ENCODE peak calls at places on chromosomes 7 and 10, in nine cellular contexts. B is HCT116, U is esophagus muscularis mucosa, R is sigmoid colon, O is GM23338, W is breast epithelium, V is vagina, Z is H1, L is SK-N-SH. C is an unnamed sample.

GRCh38 chr10:126975221-126975620 is 70.0 kb downstream of the DOCK1 start:
- DNase-seq in B (no peak), U (no peak), R (no peak), O (no peak), W (no peak), V (no peak), Z (no peak), L (no peak), C (no peak)

GRCh38 chr7:99624487-99624886 is 7.7 kb downstream of the ZSCAN25 start:
- DNase-seq in B (no peak), U (peak; percentile 84), R (no peak), O (no peak), W (no peak), V (peak; percentile 42), Z (no peak), L (no peak), C (no peak)

GRCh38 chr10:29859521-29860130 is 199.8 kb downstream of the JCAD start:
- DNase-seq in B (no peak), U (no peak), R (no peak), O (no peak), W (no peak), V (no peak), Z (no peak), L (no peak), C (no peak)

GRCh38 chr7:111765936-111766643 is 203.8 kb upstream of the IMMP2L start:
- DNase-seq in B (no peak), U (no peak), R (no peak), O (no peak), W (no peak), V (no peak), Z (no peak), L (no peak), C (no peak)

GRCh38 chr7:87447251-87447650 is 28.2 kb downstream of the ABCB4 start:
- DNase-seq in B (no peak), U (no peak), R (no peak), O (no peak), W (no peak), V (no peak), Z (no peak), L (no peak), C (no peak)

GRCh38 chr10:65518379-65518778 is 1407.5 kb upstream of the LRRTM3 start:
- DNase-seq in B (peak; percentile 8), U (no peak), R (no peak), O (no peak), W (no peak), V (no peak), Z (no peak), L (no peak), C (no peak)

GRCh38 chr7:134364619-134365037 is 47.9 kb upstream of the SLC35B4 start:
- DNase-seq in B (peak; percentile 29), U (no peak), R (no peak), O (no peak), W (no peak), V (no peak), Z (no peak), L (no peak), C (no peak)

GRCh38 chr7:144720139-144720538 is 115.7 kb downstream of the TPK1 start:
- DNase-seq in B (peak; percentile 13), U (no peak), R (no peak), O (peak; percentile 70), W (no peak), V (no peak), Z (no peak), L (no peak), C (no peak)

GRCh38 chr10:110487411-110488123 is 10.1 kb upstream of the DUSP5 start:
- DNase-seq in B (no peak), U (no peak), R (no peak), O (peak; percentile 81), W (no peak), V (no peak), Z (no peak), L (no peak), C (no peak)

GRCh38 chr7:33961948-33962347 is 56.6 kb downstream of the BMPER start:
- DNase-seq in B (no peak), U (peak; percentile 21), R (no peak), O (no peak), W (no peak), V (no peak), Z (no peak), L (no peak), C (no peak)

DNA sequence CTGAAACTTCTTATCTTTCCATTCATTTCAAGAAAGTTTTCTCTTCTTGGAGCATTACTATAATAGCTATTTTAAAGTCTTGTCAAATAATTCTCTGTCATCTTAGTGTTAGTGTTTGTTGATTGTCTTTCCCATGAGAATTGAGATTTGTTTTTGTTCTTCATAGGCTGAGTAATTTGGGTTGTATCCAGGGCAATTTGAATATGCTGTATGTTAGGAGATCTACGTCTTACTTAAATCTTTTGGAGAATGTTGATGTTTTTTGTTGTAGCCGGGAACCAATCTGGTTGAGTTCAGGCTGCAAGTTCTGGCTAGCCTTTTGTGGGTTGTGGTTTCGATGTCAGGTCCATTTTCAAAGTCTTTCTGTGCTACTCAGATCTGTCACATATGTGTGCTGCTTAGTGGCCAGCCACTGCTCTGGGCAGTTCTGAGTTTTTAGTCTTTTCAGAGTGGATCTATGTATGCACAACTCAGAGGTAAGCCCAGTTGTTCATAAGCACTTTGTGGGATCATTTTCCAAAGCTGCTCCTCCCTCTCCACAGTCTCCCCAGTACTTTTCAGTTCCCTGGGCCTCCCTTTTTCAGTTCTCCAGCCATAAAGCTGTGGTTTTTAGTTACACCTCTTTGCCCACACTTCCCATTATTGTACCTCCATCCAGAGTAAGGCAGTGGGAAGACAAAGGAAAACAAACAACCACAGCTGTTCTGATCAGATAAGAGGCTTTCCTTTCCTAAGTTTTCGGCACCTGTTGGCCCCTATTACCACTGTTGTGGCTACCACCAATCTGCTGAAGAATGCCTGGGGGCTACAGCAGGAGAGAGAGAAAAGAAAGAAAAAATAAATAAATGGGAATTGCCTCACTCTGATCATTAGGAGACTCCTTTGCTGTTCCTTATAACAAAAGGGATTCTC is 4.7 kb upstream of the CCNJ start:
- DNase-seq in B (no peak), U (no peak), R (no peak), O (no peak), W (no peak), V (no peak), Z (no peak), L (no peak), C (no peak)
- TF ChIP-seq POLR2AphosphoS5 in B (no peak), U (no peak), R (no peak), O (no peak), W (no peak), V (no peak), Z (no peak), L (no peak), C (no peak)

GRCh38 chr7:120856621-120857352 is 1.2 kb downstream of the TSPAN12 start:
- DNase-seq in B (peak; percentile 29), U (no peak), R (peak; percentile 66), O (peak; percentile 81), W (no peak), V (no peak), Z (peak; percentile 79), L (peak; percentile 65), C (peak; percentile 26)
- TF ChIP-seq POLR2AphosphoS5 in B (no peak), U (no peak), R (no peak), O (no peak), W (no peak), V (no peak), Z (no peak), L (no peak), C (peak; percentile 39)

GRCh38 chr7:36884863-36885262 is 160.6 kb upstream of the AOAH start:
- DNase-seq in B (no peak), U (no peak), R (no peak), O (no peak), W (no peak), V (no peak), Z (no peak), L (no peak), C (no peak)

GRCh38 chr7:36879021-36879420 is 154.7 kb upstream of the AOAH start:
- DNase-seq in B (no peak), U (no peak), R (no peak), O (no peak), W (no peak), V (no peak), Z (no peak), L (no peak), C (no peak)

GRCh38 chr7:36880108-36880507 is 155.8 kb upstream of the AOAH start:
- DNase-seq in B (no peak), U (no peak), R (no peak), O (peak; percentile 48), W (no peak), V (no peak), Z (no peak), L (no peak), C (no peak)

GRCh38 chr7:36878288-36878687 is 154.0 kb upstream of the AOAH start:
- DNase-seq in B (no peak), U (no peak), R (no peak), O (no peak), W (no peak), V (no peak), Z (no peak), L (no peak), C (no peak)

DNA sequence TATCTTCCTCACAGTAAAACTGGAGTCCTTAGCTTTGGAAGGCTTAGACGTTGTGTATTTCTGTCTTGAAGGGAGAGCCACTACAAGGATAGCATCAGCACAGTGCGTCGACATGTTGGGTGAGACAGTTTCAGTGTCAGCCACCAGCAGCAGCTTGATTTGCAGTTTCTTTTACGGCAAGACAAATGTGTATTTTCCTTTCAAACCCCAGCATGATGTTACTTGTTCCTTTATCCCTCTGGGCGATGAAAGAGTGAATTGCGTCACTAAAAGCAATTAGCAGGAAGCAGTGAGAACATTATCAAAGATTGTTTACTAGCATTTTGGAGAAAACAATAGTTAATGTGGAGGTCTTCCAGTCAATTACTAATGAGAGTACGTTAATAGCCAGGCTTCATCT is 156.9 kb upstream of the AOAH start:
- DNase-seq in B (no peak), U (no peak), R (no peak), O (no peak), W (no peak), V (no peak), Z (no peak), L (no peak), C (no peak)
- TF ChIP-seq POLR2AphosphoS5 in B (no peak), U (no peak), R (no peak), O (no peak), W (no peak), V (peak; percentile 43), Z (no peak), L (no peak), C (no peak)

GRCh38 chr10:79324032-79324695 is 23.1 kb upstream of the PPIF start:
- DNase-seq in B (no peak), U (no peak), R (no peak), O (no peak), W (no peak), V (no peak), Z (no peak), L (no peak), C (no peak)

GRCh38 chr10:79321951-79322350 is 25.3 kb upstream of the PPIF start:
- DNase-seq in B (no peak), U (no peak), R (no peak), O (no peak), W (no peak), V (no peak), Z (no peak), L (no peak), C (no peak)

GRCh38 chr10:79323602-79324001 is 23.7 kb upstream of the PPIF start:
- DNase-seq in B (no peak), U (no peak), R (no peak), O (no peak), W (no peak), V (no peak), Z (no peak), L (no peak), C (no peak)

GRCh38 chr10:79321494-79321882 is 25.8 kb upstream of the PPIF start:
- DNase-seq in B (no peak), U (no peak), R (no peak), O (no peak), W (no peak), V (no peak), Z (no peak), L (no peak), C (no peak)

GRCh38 chr10:79322616-79323566 is 24.4 kb upstream of the PPIF start:
- DNase-seq in B (no peak), U (peak; percentile 93), R (peak; percentile 88), O (no peak), W (peak; percentile 78), V (no peak), Z (no peak), L (no peak), C (no peak)
- TF ChIP-seq POLR2AphosphoS5 in B (no peak), U (no peak), R (no peak), O (no peak), W (no peak), V (no peak), Z (no peak), L (no peak), C (no peak)

C was measured in GM12892.